ENCODE peak calls at places on chromosomes 5 and 9, in four cellular contexts. V is astrocyte of the cerebellum, W is fibroblast of villous mesenchyme, A is suprapubic skin. I is an unnamed sample.

GRCh38 chr9:27385606-27386005 is 88.7 kb upstream of the EQTN start:
- DNase-seq in A (no peak), V (no peak), W (no peak), I (no peak)

GRCh38 chr9:33429256-33430080 is 17.9 kb downstream of the AQP3 start:
- DNase-seq in W (peak), V (no peak), A (no peak), I (no peak)

GRCh38 chr5:144403058-144403457 is 232.4 kb downstream of the KCTD16 start:
- DNase-seq in A (no peak), V (no peak), W (no peak), I (no peak)

GRCh38 chr5:37272564-37272963 is 23.4 kb upstream of the CPLANE1 start:
- DNase-seq in W (peak), V (no peak), A (no peak), I (no peak)

GRCh38 chr5:62354028-62354874 is 48.2 kb downstream of the KIF2A start:
- DNase-seq in V (peak), A (no peak), W (peak), I (peak)

GRCh38 chr9:135802876-135803419 is 101.0 kb downstream of the KCNT1 start:
- DNase-seq in W (no peak), A (no peak), V (no peak), I (no peak)

GRCh38 chr5:107272954-107273353 is 397.8 kb downstream of the EFNA5 start:
- DNase-seq in W (no peak), A (no peak), V (no peak), I (no peak)

GRCh38 chr5:137201876-137202275 is 297.2 kb downstream of the SPOCK1 start:
- DNase-seq in V (no peak), A (no peak), W (peak), I (peak)

GRCh38 chr9:136700959-136701664 is 11.3 kb upstream of the DIPK1B start:
- DNase-seq in A (no peak), W (no peak), V (no peak), I (no peak)

GRCh38 chr5:169717298-169717697 is 80.2 kb downstream of the DOCK2 start:
- DNase-seq in V (no peak), A (no peak), W (peak), I (no peak)

GRCh38 chr9:113568081-113568435 is 104.5 kb downstream of the RGS3 start:
- DNase-seq in W (no peak), V (no peak), A (peak), I (no peak)

GRCh38 chr5:97797994-97798451 is 615.0 kb upstream of the RIOK2 start:
- DNase-seq in W (no peak), A (no peak), V (no peak), I (no peak)

GRCh38 chr9:125455132-125455531 is 193.5 kb downstream of the GAPVD1 start:
- DNase-seq in W (no peak), A (no peak), V (no peak), I (no peak)

GRCh38 chr9:89137548-89138462 is 40.8 kb downstream of the SHC3 start:
- DNase-seq in A (peak), V (peak), W (peak), I (peak)

GRCh38 chr5:170896779-170897178 is 35.0 kb downstream of the RANBP17 start:
- DNase-seq in A (no peak), W (peak), V (peak), I (no peak)

GRCh38 chr5:168171901-168172717 is 119.3 kb upstream of the WWC1 start:
- DNase-seq in A (no peak), V (no peak), W (no peak), I (no peak)

GRCh38 chr5:145245354-145245753 is 589.8 kb downstream of the PRELID2 start:
- DNase-seq in W (peak), V (peak), A (no peak), I (no peak)

GRCh38 chr5:167294861-167295685 is 996.4 kb upstream of the WWC1 start:
- DNase-seq in A (no peak), W (peak), V (peak), I (peak)

GRCh38 chr9:82526629-82527028 is 536.3 kb downstream of the RASEF start:
- DNase-seq in A (no peak), W (no peak), V (no peak), I (no peak)

GRCh38 chr9:16371306-16371705 is 499.2 kb downstream of the BNC2 start:
- DNase-seq in V (peak), W (no peak), A (no peak), I (no peak)

GRCh38 chr5:149387982-149388381 is 8.9 kb upstream of the IL17B start:
- DNase-seq in W (peak), V (no peak), A (no peak), I (no peak)

GRCh38 chr9:93200989-93201339 is 17.0 kb downstream of the WNK2 start:
- DNase-seq in W (no peak), A (no peak), V (no peak), I (no peak)

GRCh38 chr9:120408680-120409258 is 171.2 kb downstream of the CDK5RAP2 start:
- DNase-seq in V (no peak), W (no peak), A (no peak), I (no peak)

GRCh38 chr9:137219757-137220316 is 2.2 kb downstream of the RNF208 start:
- DNase-seq in A (no peak), V (no peak), W (no peak), I (no peak)

GRCh38 chr9:86413966-86414880 is 60.0 kb upstream of the TUT7 start:
- DNase-seq in A (no peak), W (peak), V (no peak), I (no peak)

GRCh38 chr5:73437126-73438047 is 11.2 kb downstream of the FOXD1 start:
- DNase-seq in W (peak), V (no peak), A (no peak), I (no peak)

GRCh38 chr5:124783285-124783684 is 36.8 kb upstream of the ZNF608 start:
- DNase-seq in V (no peak), W (no peak), A (no peak), I (no peak)

GRCh38 chr9:92406506-92406905 is 2.1 kb upstream of the OGN start:
- DNase-seq in W (peak), V (no peak), A (no peak), I (no peak)

GRCh38 chr9:129319938-129320481 is 141.9 kb upstream of the IER5L start:
- DNase-seq in A (peak), W (no peak), V (no peak), I (no peak)

GRCh38 chr5:119255571-119256356 is 100.1 kb upstream of the TNFAIP8 start:
- DNase-seq in W (peak), A (no peak), V (no peak), I (no peak)

GRCh38 chr5:137619191-137619870 is 116.6 kb downstream of the KLHL3 start:
- DNase-seq in V (peak), A (no peak), W (peak), I (peak)

GRCh38 chr5:168354397-168354796 is 63.0 kb downstream of the WWC1 start:
- DNase-seq in A (no peak), V (no peak), W (no peak), I (no peak)

GRCh38 chr5:172144291-172144815 is 43.7 kb downstream of the STK10 start:
- DNase-seq in W (peak), V (no peak), A (no peak), I (no peak)

GRCh38 chr9:29285818-29286217 is 1712.5 kb upstream of the C9orf72 start:
- DNase-seq in V (no peak), A (no peak), W (peak), I (no peak)

DNA sequence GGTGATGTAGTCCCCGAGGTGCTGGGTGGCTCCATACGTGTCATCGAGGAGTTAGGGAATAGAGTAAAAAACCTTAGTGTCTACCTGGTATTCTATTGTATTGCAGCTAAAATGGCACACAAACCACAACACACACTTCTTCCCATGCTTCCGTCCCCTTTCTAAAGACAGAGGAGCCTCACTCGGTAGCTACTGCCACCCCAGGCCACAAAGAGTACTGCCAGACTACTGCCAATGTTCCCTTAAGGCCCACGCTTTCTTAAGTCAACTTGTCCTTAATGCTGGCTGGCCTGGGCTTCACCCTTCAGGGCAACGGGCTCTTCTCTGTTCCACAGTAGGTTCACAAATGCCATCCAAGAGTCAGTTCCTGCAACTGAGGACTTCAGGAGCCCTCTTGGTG is 673.0 kb downstream of the ELAVL2 start:
- DNase-seq in V (no peak), A (no peak), W (no peak), I (no peak)
- TF ChIP-seq CTCF in V (no peak), A (no peak), W (no peak), I (no peak)

GRCh38 chr5:140978260-140978659 is 12.0 kb downstream of the PCDHAC2 start:
- DNase-seq in W (no peak), A (no peak), V (no peak), I (no peak)
- TF ChIP-seq CTCF in W (no peak), A (no peak), V (no peak), I (no peak)

GRCh38 chr9:22969350-22969979 is 522.8 kb downstream of the DMRTA1 start:
- DNase-seq in V (no peak), A (no peak), W (no peak), I (no peak)
- TF ChIP-seq CTCF in V (no peak), A (no peak), W (no peak), I (no peak)

GRCh38 chr5:159514229-159514822 is 184.0 kb upstream of the IL12B start:
- DNase-seq in W (peak), A (no peak), V (no peak), I (no peak)

GRCh38 chr5:159518361-159518760 is 188.1 kb upstream of the IL12B start:
- DNase-seq in W (no peak), A (no peak), V (peak), I (peak)

GRCh38 chr5:159519365-159519764 is 189.1 kb upstream of the IL12B start:
- DNase-seq in A (no peak), V (no peak), W (no peak), I (no peak)

GRCh38 chr5:159515197-159515596 is 184.9 kb upstream of the IL12B start:
- DNase-seq in A (no peak), V (no peak), W (no peak), I (no peak)

GRCh38 chr5:159515909-159516415 is 185.7 kb upstream of the IL12B start:
- DNase-seq in A (no peak), W (peak), V (peak), I (no peak)
- TF ChIP-seq CTCF in A (peak), W (peak), V (peak), I (peak)

GRCh38 chr9:133699546-133699945 is 38.6 kb downstream of the SARDH start:
- DNase-seq in V (no peak), A (no peak), W (no peak), I (no peak)

GRCh38 chr9:133702798-133703570 is 35.2 kb downstream of the SARDH start:
- DNase-seq in A (no peak), V (no peak), W (no peak), I (no peak)

GRCh38 chr9:133701981-133702797 is 36.0 kb downstream of the SARDH start:
- DNase-seq in W (peak), A (no peak), V (no peak), I (no peak)

GRCh38 chr9:133701321-133701980 is 36.7 kb downstream of the SARDH start:
- DNase-seq in A (no peak), V (no peak), W (no peak), I (no peak)

DNA sequence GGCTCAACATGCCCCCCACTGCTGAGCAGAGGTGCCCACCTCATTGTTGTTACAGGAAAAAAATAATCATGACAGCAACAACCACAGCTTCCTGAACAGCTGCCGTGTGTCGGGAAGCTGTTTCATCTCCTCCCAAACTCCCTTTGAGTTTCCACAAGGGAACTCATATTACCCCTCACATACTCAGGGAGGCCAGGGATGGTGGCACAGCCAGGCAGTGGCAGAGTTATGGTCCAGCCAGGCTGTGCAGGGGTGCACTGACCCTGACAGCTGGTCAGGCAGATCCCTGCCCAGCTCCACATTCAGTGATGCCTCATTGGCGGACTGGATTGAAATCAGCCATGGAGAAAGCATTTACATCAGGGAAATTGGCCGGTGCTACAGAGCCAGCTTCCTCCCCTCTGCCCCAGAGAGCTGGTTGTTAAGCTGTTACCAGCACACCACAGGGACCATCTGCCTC is 37.3 kb downstream of the SARDH start:
- DNase-seq in W (no peak), A (no peak), V (no peak), I (no peak)
- TF ChIP-seq CTCF in W (no peak), A (no peak), V (no peak), I (no peak)

GRCh38 chr5:160158087-160158486 is 38.8 kb upstream of the PWWP2A start:
- DNase-seq in W (no peak), A (no peak), V (no peak), I (no peak)
- TF ChIP-seq CTCF in W (no peak), A (no peak), V (no peak), I (no peak)

DNA sequence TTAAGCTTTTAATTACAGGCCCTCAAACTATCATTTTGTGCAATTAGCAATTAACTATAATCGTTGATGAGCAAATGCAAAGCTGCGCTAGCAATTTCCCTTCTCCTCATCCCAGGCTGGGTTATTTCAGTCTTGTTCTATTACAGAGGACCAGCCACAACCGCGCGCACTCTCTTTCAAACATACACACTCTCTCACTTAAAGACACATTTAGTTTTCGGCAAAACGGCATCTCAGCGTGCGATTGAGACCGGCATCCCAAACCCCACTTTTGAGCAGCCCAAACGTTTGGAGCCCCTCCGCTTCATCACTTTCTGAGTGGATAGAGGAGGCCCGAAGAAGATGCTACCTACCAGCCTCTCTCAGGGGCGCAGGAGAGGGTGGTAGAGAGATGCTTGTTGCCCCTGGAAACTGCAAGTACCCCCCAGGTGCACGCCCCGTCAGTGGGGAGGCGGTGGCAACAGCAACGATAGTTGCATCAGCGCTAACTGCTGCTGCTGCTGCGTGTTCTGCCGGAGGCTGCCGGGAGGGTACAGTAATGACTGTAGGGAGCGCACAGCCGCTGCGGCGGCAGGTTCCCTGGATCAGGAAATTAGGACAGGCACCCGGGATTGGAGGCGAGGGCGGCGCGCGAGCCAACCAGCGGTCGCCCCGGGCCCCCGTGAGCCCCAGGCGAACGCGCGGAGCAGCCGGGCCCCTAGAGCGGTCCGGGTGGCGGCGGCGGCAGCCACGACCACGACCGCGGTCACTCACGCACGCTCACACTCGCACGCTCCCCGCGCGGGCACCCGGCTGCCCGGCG is 510 bp upstream of the VLDLR start:
- DNase-seq in A (peak), W (peak), V (peak), I (peak)
- TF ChIP-seq CTCF in A (no peak), W (no peak), V (peak), I (peak)

GRCh38 chr5:142167458-142167857 is 58.9 kb downstream of the NDFIP1 start:
- DNase-seq in V (no peak), A (no peak), W (no peak), I (no peak)
- TF ChIP-seq CTCF in V (peak), A (no peak), W (peak), I (no peak)

I was measured in AG09319.